ENCODE peak calls at places on chromosomes 5 and 9, in six cellular contexts. One of them, this sample, is unnamed.

GRCh38 chr5:131196331-131196730 is 25.6 kb downstream of the LYRM7 start:
- DNase-seq in uterus: no peak
- DNase-seq in heart left ventricle: no peak
- DNase-seq in A549: no peak
- DNase-seq in IMR-90: peak; percentile 55
- DNase-seq in right lobe of liver: no peak
- DNase-seq in this sample: no peak

GRCh38 chr9:94913550-94913949 is 187.1 kb downstream of the AOPEP start:
- DNase-seq in uterus: no peak
- DNase-seq in heart left ventricle: no peak
- DNase-seq in A549: no peak
- DNase-seq in IMR-90: no peak
- DNase-seq in right lobe of liver: no peak
- DNase-seq in this sample: no peak

GRCh38 chr5:139402561-139403158 is 1.2 kb downstream of the SPATA24 start:
- DNase-seq in uterus: no peak
- DNase-seq in heart left ventricle: no peak
- DNase-seq in A549: peak; percentile 72
- DNase-seq in IMR-90: no peak
- DNase-seq in right lobe of liver: no peak
- DNase-seq in this sample: no peak

GRCh38 chr9:129866373-129867137 is 31.3 kb downstream of the USP20 start:
- DNase-seq in uterus: no peak
- DNase-seq in heart left ventricle: no peak
- DNase-seq in A549: no peak
- DNase-seq in IMR-90: no peak
- DNase-seq in right lobe of liver: no peak
- DNase-seq in this sample: no peak

GRCh38 chr5:93311825-93312224 is 269.2 kb downstream of the NR2F1-AS1 start:
- DNase-seq in uterus: peak; percentile 17
- DNase-seq in heart left ventricle: no peak
- DNase-seq in A549: no peak
- DNase-seq in IMR-90: no peak
- DNase-seq in right lobe of liver: no peak
- DNase-seq in this sample: peak; percentile 24

GRCh38 chr9:136059851-136060670 is 35.0 kb downstream of the NACC2 start:
- DNase-seq in uterus: no peak
- DNase-seq in heart left ventricle: no peak
- DNase-seq in A549: no peak
- DNase-seq in IMR-90: peak; percentile 62
- DNase-seq in right lobe of liver: no peak
- DNase-seq in this sample: no peak

GRCh38 chr9:36499156-36499886 is 73.4 kb upstream of the MELK start:
- DNase-seq in uterus: no peak
- DNase-seq in heart left ventricle: no peak
- DNase-seq in A549: no peak
- DNase-seq in IMR-90: no peak
- DNase-seq in right lobe of liver: no peak
- DNase-seq in this sample: no peak

GRCh38 chr5:94849821-94850736 is 231.6 kb downstream of the SLF1 start:
- DNase-seq in uterus: no peak
- DNase-seq in heart left ventricle: no peak
- DNase-seq in A549: peak; percentile 8
- DNase-seq in IMR-90: peak; percentile 66
- DNase-seq in right lobe of liver: no peak
- DNase-seq in this sample: no peak

GRCh38 chr9:109447329-109448076 is 50.6 kb downstream of the PTPN3 start:
- DNase-seq in uterus: no peak
- DNase-seq in heart left ventricle: no peak
- DNase-seq in A549: no peak
- DNase-seq in IMR-90: no peak
- DNase-seq in right lobe of liver: no peak
- DNase-seq in this sample: no peak

GRCh38 chr5:53463909-53464621 is 16.4 kb upstream of the FST start:
- DNase-seq in uterus: no peak
- DNase-seq in heart left ventricle: no peak
- DNase-seq in A549: no peak
- DNase-seq in IMR-90: peak; percentile 21
- DNase-seq in right lobe of liver: no peak
- DNase-seq in this sample: no peak

GRCh38 chr5:28580616-28581015 is 1542.2 kb upstream of the CDH9 start:
- DNase-seq in uterus: no peak
- DNase-seq in heart left ventricle: no peak
- DNase-seq in A549: no peak
- DNase-seq in IMR-90: no peak
- DNase-seq in right lobe of liver: no peak
- DNase-seq in this sample: no peak

GRCh38 chr9:69264526-69264925 is 60.5 kb upstream of the ENTREP1 start:
- DNase-seq in uterus: no peak
- DNase-seq in heart left ventricle: no peak
- DNase-seq in A549: no peak
- DNase-seq in IMR-90: no peak
- DNase-seq in right lobe of liver: no peak
- DNase-seq in this sample: no peak

GRCh38 chr5:18032744-18033143 is 398.5 kb downstream of the TAF11L14 start:
- DNase-seq in uterus: no peak
- DNase-seq in heart left ventricle: no peak
- DNase-seq in A549: no peak
- DNase-seq in IMR-90: no peak
- DNase-seq in right lobe of liver: no peak
- DNase-seq in this sample: no peak

GRCh38 chr5:145978672-145979071 is 42.3 kb downstream of the SH3RF2 start:
- DNase-seq in uterus: no peak
- DNase-seq in heart left ventricle: peak; percentile 36
- DNase-seq in A549: no peak
- DNase-seq in IMR-90: no peak
- DNase-seq in right lobe of liver: peak; percentile 44
- DNase-seq in this sample: no peak

GRCh38 chr5:177405805-177406204 is 3.6 kb downstream of the F12 start:
- DNase-seq in uterus: no peak
- DNase-seq in heart left ventricle: no peak
- DNase-seq in A549: no peak
- DNase-seq in IMR-90: no peak
- DNase-seq in right lobe of liver: no peak
- DNase-seq in this sample: no peak

GRCh38 chr5:86917117-86917579 is 299.4 kb downstream of the COX7C start:
- DNase-seq in uterus: no peak
- DNase-seq in heart left ventricle: no peak
- DNase-seq in A549: no peak
- DNase-seq in IMR-90: peak; percentile 49
- DNase-seq in right lobe of liver: no peak
- DNase-seq in this sample: no peak

GRCh38 chr5:139385061-139385889 is 2.2 kb upstream of the SLC23A1 start:
- DNase-seq in uterus: no peak
- DNase-seq in heart left ventricle: no peak
- DNase-seq in A549: no peak
- DNase-seq in IMR-90: no peak
- DNase-seq in right lobe of liver: no peak
- DNase-seq in this sample: no peak

GRCh38 chr5:91366571-91366970 is 16.5 kb downstream of the ARRDC3 start:
- DNase-seq in uterus: no peak
- DNase-seq in heart left ventricle: no peak
- DNase-seq in A549: no peak
- DNase-seq in IMR-90: no peak
- DNase-seq in right lobe of liver: no peak
- DNase-seq in this sample: no peak

GRCh38 chr5:54547711-54548250 is 30.2 kb downstream of the SNX18 start:
- DNase-seq in uterus: peak; percentile 72
- DNase-seq in heart left ventricle: peak; percentile 60
- DNase-seq in A549: no peak
- DNase-seq in IMR-90: peak; percentile 90
- DNase-seq in right lobe of liver: peak; percentile 51
- DNase-seq in this sample: peak; percentile 84

GRCh38 chr9:137044502-137045177 is 1.3 kb downstream of the NPDC1 start:
- DNase-seq in uterus: no peak
- DNase-seq in heart left ventricle: no peak
- DNase-seq in A549: no peak
- DNase-seq in IMR-90: no peak
- DNase-seq in right lobe of liver: no peak
- DNase-seq in this sample: no peak

GRCh38 chr5:101860145-101860544 is 435.9 kb downstream of the SLCO4C1 start:
- DNase-seq in uterus: no peak
- DNase-seq in heart left ventricle: no peak
- DNase-seq in A549: no peak
- DNase-seq in IMR-90: no peak
- DNase-seq in right lobe of liver: no peak
- DNase-seq in this sample: no peak

GRCh38 chr9:88198346-88198807 is 60.1 kb upstream of the SPATA31C2 start:
- DNase-seq in uterus: peak; percentile 36
- DNase-seq in heart left ventricle: no peak
- DNase-seq in A549: peak; percentile 17
- DNase-seq in IMR-90: peak; percentile 72
- DNase-seq in right lobe of liver: no peak
- DNase-seq in this sample: peak; percentile 23

GRCh38 chr5:124746916-124747769 is 704 bp upstream of the ZNF608 start:
- DNase-seq in uterus: peak; percentile 74
- DNase-seq in heart left ventricle: peak; percentile 82
- DNase-seq in A549: peak; percentile 49
- DNase-seq in IMR-90: peak; percentile 94
- DNase-seq in right lobe of liver: peak; percentile 74
- DNase-seq in this sample: peak; percentile 90

GRCh38 chr5:124747770-124748686 is 1.6 kb upstream of the ZNF608 start:
- DNase-seq in uterus: no peak
- DNase-seq in heart left ventricle: no peak
- DNase-seq in A549: peak; percentile 16
- DNase-seq in IMR-90: peak; percentile 44
- DNase-seq in right lobe of liver: no peak
- DNase-seq in this sample: no peak

GRCh38 chr5:124746252-124746915 is at the start of gene ZNF608:
- DNase-seq in uterus: peak; percentile 32
- DNase-seq in heart left ventricle: no peak
- DNase-seq in A549: peak; percentile 27
- DNase-seq in IMR-90: peak; percentile 78
- DNase-seq in right lobe of liver: no peak
- DNase-seq in this sample: peak; percentile 56

GRCh38 chr5:124751031-124751430 is 4.6 kb upstream of the ZNF608 start:
- DNase-seq in uterus: no peak
- DNase-seq in heart left ventricle: no peak
- DNase-seq in A549: no peak
- DNase-seq in IMR-90: no peak
- DNase-seq in right lobe of liver: no peak
- DNase-seq in this sample: no peak

GRCh38 chr5:124748687-124749594 is 2.5 kb upstream of the ZNF608 start:
- DNase-seq in uterus: peak; percentile 61
- DNase-seq in heart left ventricle: peak; percentile 80
- DNase-seq in A549: peak; percentile 93
- DNase-seq in IMR-90: peak; percentile 91
- DNase-seq in right lobe of liver: peak; percentile 59
- DNase-seq in this sample: peak; percentile 73
- TF ChIP-seq POLR2A in uterus: peak; percentile 40
- TF ChIP-seq POLR2A in heart left ventricle: no peak
- TF ChIP-seq POLR2A in A549: no peak
- TF ChIP-seq POLR2A in IMR-90: no peak
- TF ChIP-seq POLR2A in right lobe of liver: peak; percentile 82
- TF ChIP-seq POLR2A in this sample: no peak

GRCh38 chr9:98406469-98406868 is 151.0 kb upstream of the TBC1D2 start:
- DNase-seq in uterus: no peak
- DNase-seq in heart left ventricle: no peak
- DNase-seq in A549: no peak
- DNase-seq in IMR-90: no peak
- DNase-seq in right lobe of liver: no peak
- DNase-seq in this sample: no peak

GRCh38 chr9:98411981-98412561 is 156.6 kb upstream of the TBC1D2 start:
- DNase-seq in uterus: no peak
- DNase-seq in heart left ventricle: no peak
- DNase-seq in A549: no peak
- DNase-seq in IMR-90: no peak
- DNase-seq in right lobe of liver: no peak
- DNase-seq in this sample: no peak

GRCh38 chr9:98409637-98410173 is 154.3 kb upstream of the TBC1D2 start:
- DNase-seq in uterus: no peak
- DNase-seq in heart left ventricle: no peak
- DNase-seq in A549: no peak
- DNase-seq in IMR-90: no peak
- DNase-seq in right lobe of liver: no peak
- DNase-seq in this sample: no peak

GRCh38 chr9:98415782-98416181 is 160.3 kb upstream of the TBC1D2 start:
- DNase-seq in uterus: no peak
- DNase-seq in heart left ventricle: no peak
- DNase-seq in A549: no peak
- DNase-seq in IMR-90: no peak
- DNase-seq in right lobe of liver: no peak
- DNase-seq in this sample: no peak

GRCh38 chr9:98410185-98410697 is 154.8 kb upstream of the TBC1D2 start:
- DNase-seq in uterus: no peak
- DNase-seq in heart left ventricle: peak; percentile 36
- DNase-seq in A549: no peak
- DNase-seq in IMR-90: peak; percentile 80
- DNase-seq in right lobe of liver: no peak
- DNase-seq in this sample: no peak
- TF ChIP-seq CTCF in uterus: no peak
- TF ChIP-seq CTCF in heart left ventricle: peak; percentile 14
- TF ChIP-seq CTCF in A549: no peak
- TF ChIP-seq CTCF in IMR-90: peak; percentile 33
- TF ChIP-seq CTCF in right lobe of liver: no peak
- TF ChIP-seq CTCF in this sample: no peak

GRCh38 chr9:111525056-111525977 is at the start of gene ZNF483:
- DNase-seq in uterus: peak; percentile 83
- DNase-seq in heart left ventricle: peak; percentile 75
- DNase-seq in A549: peak; percentile 73
- DNase-seq in IMR-90: peak; percentile 75
- DNase-seq in right lobe of liver: peak; percentile 60
- DNase-seq in this sample: peak; percentile 86
- TF ChIP-seq POLR2A in uterus: no peak
- TF ChIP-seq POLR2A in heart left ventricle: no peak
- TF ChIP-seq POLR2A in A549: peak; percentile 60
- TF ChIP-seq POLR2A in IMR-90: no peak
- TF ChIP-seq POLR2A in right lobe of liver: no peak
- TF ChIP-seq POLR2A in this sample: peak; percentile 30

GRCh38 chr9:125509476-125509875 is 197.5 kb downstream of the MAPKAP1 start:
- DNase-seq in uterus: no peak
- DNase-seq in heart left ventricle: no peak
- DNase-seq in A549: no peak
- DNase-seq in IMR-90: peak; percentile 87
- DNase-seq in right lobe of liver: no peak
- DNase-seq in this sample: no peak
- TF ChIP-seq CTCF in uterus: no peak
- TF ChIP-seq CTCF in heart left ventricle: no peak
- TF ChIP-seq CTCF in A549: no peak
- TF ChIP-seq CTCF in IMR-90: no peak
- TF ChIP-seq CTCF in right lobe of liver: no peak
- TF ChIP-seq CTCF in this sample: no peak

GRCh38 chr9:89705651-89706050 is 100.8 kb downstream of the GADD45G start:
- DNase-seq in uterus: no peak
- DNase-seq in heart left ventricle: no peak
- DNase-seq in A549: no peak
- DNase-seq in IMR-90: no peak
- DNase-seq in right lobe of liver: no peak
- DNase-seq in this sample: no peak
- TF ChIP-seq POLR2A in uterus: no peak
- TF ChIP-seq POLR2A in heart left ventricle: no peak
- TF ChIP-seq POLR2A in A549: no peak
- TF ChIP-seq POLR2A in IMR-90: no peak
- TF ChIP-seq POLR2A in right lobe of liver: no peak
- TF ChIP-seq POLR2A in this sample: no peak

GRCh38 chr5:78589928-78590327 is 58.6 kb downstream of the LHFPL2 start:
- DNase-seq in uterus: no peak
- DNase-seq in heart left ventricle: no peak
- DNase-seq in A549: no peak
- DNase-seq in IMR-90: no peak
- DNase-seq in right lobe of liver: no peak
- DNase-seq in this sample: no peak
- TF ChIP-seq CTCF in uterus: no peak
- TF ChIP-seq CTCF in heart left ventricle: no peak
- TF ChIP-seq CTCF in A549: no peak
- TF ChIP-seq CTCF in IMR-90: no peak
- TF ChIP-seq CTCF in right lobe of liver: no peak
- TF ChIP-seq CTCF in this sample: no peak

GRCh38 chr5:1030801-1031271 is 22.2 kb downstream of the NKD2 start:
- DNase-seq in uterus: no peak
- DNase-seq in heart left ventricle: no peak
- DNase-seq in A549: no peak
- DNase-seq in IMR-90: no peak
- DNase-seq in right lobe of liver: peak; percentile 8
- DNase-seq in this sample: no peak
- TF ChIP-seq POLR2A in uterus: no peak
- TF ChIP-seq POLR2A in heart left ventricle: no peak
- TF ChIP-seq POLR2A in A549: no peak
- TF ChIP-seq POLR2A in IMR-90: no peak
- TF ChIP-seq POLR2A in right lobe of liver: no peak
- TF ChIP-seq POLR2A in this sample: no peak